ENCODE peak calls at places on chromosomes 4 and X, in five cellular contexts. V, X, U, P and Q are unnamed samples.

GRCh38 chr4:169791527-169792156 is 33.9 kb upstream of the HPF1 start:
- DNase-seq in V (no peak), X (no peak), P (peak; percentile 86), U (peak; percentile 22), Q (peak; percentile 60)

GRCh38 chr4:5212255-5213032 is 161.2 kb downstream of the STK32B start:
- DNase-seq in X (no peak), P (no peak), U (no peak), V (no peak), Q (no peak)

GRCh38 chr4:122045533-122045932 is 93.7 kb upstream of the TRPC3 start:
- DNase-seq in P (peak; percentile 92), X (no peak), V (peak; percentile 89), U (no peak), Q (no peak)

GRCh38 chr4:6019316-6020263 is 1.4 kb upstream of the C4orf50 start:
- DNase-seq in X (no peak), V (peak; percentile 2), P (peak; percentile 74), U (peak; percentile 24), Q (peak; percentile 49)

GRCh38 chr4:55444822-55445221 is 49.1 kb downstream of the TMEM165 start:
- DNase-seq in X (no peak), V (no peak), P (peak; percentile 62), U (no peak), Q (no peak)

GRCh38 chr4:85681194-85681803 is 206.3 kb downstream of the ARHGAP24 start:
- DNase-seq in X (no peak), P (peak; percentile 92), V (peak; percentile 34), U (no peak), Q (peak; percentile 1)

GRCh38 chr4:88333741-88334405 is 44.8 kb upstream of the HERC6 start:
- DNase-seq in U (peak; percentile 47), V (no peak), P (peak; percentile 71), X (no peak), Q (no peak)

GRCh38 chrX:70279081-70279480 is 2.9 kb upstream of the RAB41 start:
- DNase-seq in U (no peak), X (no peak), P (no peak), V (no peak), Q (no peak)

GRCh38 chr4:168879178-168879577 is 130.9 kb downstream of the CBR4 start:
- DNase-seq in V (no peak), P (no peak), U (no peak), X (no peak), Q (no peak)

GRCh38 chr4:25938251-25939186 is 24.5 kb downstream of the SMIM20 start:
- DNase-seq in V (no peak), X (no peak), U (no peak), P (peak; percentile 94), Q (no peak)

GRCh38 chr4:85762204-85762884 is 287.4 kb downstream of the ARHGAP24 start:
- DNase-seq in X (no peak), V (peak; percentile 65), P (peak; percentile 96), U (no peak), Q (no peak)

GRCh38 chr4:87559090-87559837 is 30.1 kb upstream of the SPARCL1 start:
- DNase-seq in X (peak; percentile 36), P (no peak), U (no peak), V (no peak), Q (no peak)

GRCh38 chr4:85672959-85673358 is 198.0 kb downstream of the ARHGAP24 start:
- DNase-seq in X (no peak), V (no peak), U (no peak), P (no peak), Q (no peak)

GRCh38 chrX:129650183-129650689 is 4.5 kb downstream of the APLN start:
- DNase-seq in V (no peak), X (no peak), U (no peak), P (no peak), Q (no peak)

GRCh38 chr4:31045724-31046318 is 325.7 kb downstream of the PCDH7 start:
- DNase-seq in P (peak; percentile 1), V (no peak), X (no peak), U (no peak), Q (no peak)

GRCh38 chrX:114584983-114585842 is 1.3 kb downstream of the HTR2C start:
- DNase-seq in V (no peak), X (no peak), U (no peak), P (no peak), Q (no peak)

GRCh38 chrX:110741213-110741796 is 54.3 kb downstream of the CHRDL1 start:
- DNase-seq in P (peak; percentile 85), U (no peak), V (no peak), X (no peak), Q (no peak)

GRCh38 chrX:13747836-13748235 is 13.3 kb downstream of the OFD1 start:
- DNase-seq in P (peak; percentile 70), V (peak; percentile 29), U (no peak), X (peak; percentile 26), Q (no peak)

GRCh38 chrX:118211891-118212816 is 95.5 kb upstream of the KLHL13 start:
- DNase-seq in X (no peak), U (no peak), V (no peak), P (no peak), Q (no peak)

GRCh38 chr4:61583696-61584095 is 383.6 kb downstream of the ADGRL3 start:
- DNase-seq in U (no peak), P (no peak), X (no peak), V (peak; percentile 3), Q (no peak)

GRCh38 chrX:13418126-13419091 is 98.6 kb upstream of the ATXN3L start:
- DNase-seq in U (no peak), X (no peak), V (no peak), P (peak; percentile 50), Q (no peak)

GRCh38 chr4:71380721-71381120 is 41.9 kb downstream of the SLC4A4 start:
- DNase-seq in V (peak; percentile 13), P (peak; percentile 69), U (no peak), X (no peak), Q (no peak)

GRCh38 chr4:77418333-77418732 is 187.3 kb upstream of the CXCL13 start:
- DNase-seq in V (no peak), X (no peak), U (no peak), P (peak; percentile 3), Q (no peak)

GRCh38 chr4:87839309-87839946 is 6.7 kb downstream of the MEPE start:
- DNase-seq in U (no peak), P (peak; percentile 71), V (peak; percentile 11), X (no peak), Q (no peak)

GRCh38 chr4:27620886-27621285 is 760.2 kb downstream of the STIM2 start:
- DNase-seq in P (no peak), V (no peak), U (no peak), X (no peak), Q (no peak)

GRCh38 chr4:76198411-76199237 is 15.0 kb downstream of the SCARB2 start:
- DNase-seq in P (peak; percentile 87), X (peak; percentile 3), U (peak; percentile 69), V (peak; percentile 72), Q (peak; percentile 41)

DNA sequence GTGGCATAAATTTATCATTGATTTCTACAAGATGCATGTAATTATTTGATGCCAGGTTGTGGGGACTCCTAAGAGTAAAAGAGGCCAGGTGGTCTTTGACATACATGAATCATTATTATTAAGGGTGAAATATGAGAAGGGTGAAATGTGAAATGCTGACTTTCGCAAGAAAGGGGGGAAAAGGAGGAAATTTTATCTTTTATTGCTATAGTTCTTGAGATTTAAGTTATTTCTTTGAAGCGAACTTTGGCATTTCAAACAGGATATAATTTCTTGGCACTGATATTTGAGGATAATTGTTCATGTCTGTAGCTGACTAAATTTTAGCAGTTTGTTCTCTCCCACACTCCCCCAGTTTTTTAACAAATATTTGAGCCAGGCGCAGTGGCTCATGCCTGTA is 80.1 kb downstream of the TMEM131L start:
- DNase-seq in X (no peak), V (no peak), P (no peak), U (no peak), Q (no peak)
- H3K27ac ChIP-seq in X (no peak overlapping the region), V (no peak overlapping the region), P (no peak overlapping the region), U (peak overlapping the region; percentile 0), Q (no peak overlapping the region)

DNA sequence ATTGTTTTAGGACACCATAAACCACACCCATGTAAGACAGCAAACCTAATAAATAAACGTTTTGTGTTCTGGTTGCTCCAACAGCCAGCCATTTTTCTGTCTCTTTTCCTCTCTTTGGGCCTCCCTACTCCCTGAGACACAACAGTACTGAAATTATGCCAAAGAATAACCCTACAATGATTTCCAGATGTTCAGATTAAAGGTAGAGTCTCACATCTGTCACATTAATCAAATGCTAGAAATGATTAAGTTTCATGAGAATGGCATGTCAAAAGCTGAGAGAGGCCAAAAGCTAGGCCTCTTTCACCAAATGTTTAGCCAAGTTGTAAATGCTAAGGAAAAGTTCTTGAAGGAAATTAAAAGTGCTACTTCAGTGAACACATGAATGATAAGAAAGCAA is 181.9 kb upstream of the NUDT6 start:
- DNase-seq in X (no peak), U (no peak), V (no peak), P (peak; percentile 21), Q (no peak)
- H3K27ac ChIP-seq in X (no peak overlapping the region), U (no peak overlapping the region), V (no peak overlapping the region), P (no peak overlapping the region), Q (no peak overlapping the region)

DNA sequence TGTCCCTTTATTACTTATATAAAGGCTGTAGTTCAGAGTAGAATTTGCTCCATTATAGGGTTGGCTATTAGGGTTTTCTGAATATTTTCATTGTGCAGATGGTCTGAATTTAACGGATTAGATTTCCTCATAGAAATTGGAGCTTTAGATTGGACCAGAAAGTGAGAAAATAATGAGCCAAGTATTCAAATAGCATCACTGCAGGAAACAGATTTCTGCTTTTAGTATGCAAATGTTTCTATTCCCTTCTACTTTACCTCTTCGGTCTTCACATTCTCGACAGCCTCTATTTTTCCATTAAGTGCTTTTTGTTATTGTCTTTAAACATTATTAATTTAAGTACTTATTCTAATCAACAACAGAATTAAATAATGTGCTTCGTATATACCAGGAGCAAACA is 55.4 kb downstream of the TRIM2 start:
- DNase-seq in X (no peak), U (no peak), P (no peak), V (no peak), Q (no peak)
- H3K27ac ChIP-seq in X (no peak overlapping the region), U (peak overlapping the region; percentile 32), P (peak overlapping the region; percentile 26), V (no peak overlapping the region), Q (peak overlapping the region; percentile 72)

GRCh38 chr4:139078926-139079325 is 63.3 kb downstream of the NOCT start:
- DNase-seq in X (no peak), P (no peak), V (no peak), U (no peak), Q (no peak)

GRCh38 chr4:139082750-139083532 is 67.4 kb downstream of the NOCT start:
- DNase-seq in X (peak; percentile 87), P (peak; percentile 98), U (peak; percentile 94), V (peak; percentile 92), Q (peak; percentile 93)

GRCh38 chr4:139076016-139076744 is 60.6 kb downstream of the NOCT start:
- DNase-seq in U (no peak), X (no peak), V (no peak), P (no peak), Q (no peak)

GRCh38 chr4:139077567-139078355 is 62.2 kb downstream of the NOCT start:
- DNase-seq in P (no peak), U (no peak), X (no peak), V (no peak), Q (no peak)
- H3K27ac ChIP-seq in P (no peak overlapping the region), U (peak overlapping the region; percentile 24), X (no peak overlapping the region), V (no peak overlapping the region), Q (no peak overlapping the region)

DNA sequence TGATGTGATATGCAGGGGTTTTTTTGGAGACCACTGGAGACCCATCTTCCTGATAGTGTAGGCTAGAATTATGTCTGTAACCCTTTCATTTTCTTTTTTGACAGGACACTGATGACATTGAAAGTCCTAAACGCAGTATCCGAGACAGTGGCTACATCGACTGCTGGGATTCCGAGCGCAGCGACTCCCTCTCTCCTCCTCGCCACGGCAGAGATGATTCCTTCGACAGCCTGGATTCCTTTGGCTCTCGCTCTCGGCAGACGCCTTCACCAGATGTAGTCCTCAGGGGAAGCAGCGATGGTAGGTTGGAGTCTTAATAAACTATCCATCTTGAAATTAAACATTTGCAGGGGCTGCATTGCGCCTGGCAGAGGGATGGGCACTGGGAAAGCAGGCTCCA is 75.4 kb downstream of the LIMCH1 start:
- DNase-seq in P (peak; percentile 40), X (no peak), V (no peak), U (no peak), Q (no peak)
- H3K27ac ChIP-seq in P (no peak overlapping the region), X (no peak overlapping the region), V (no peak overlapping the region), U (no peak overlapping the region), Q (no peak overlapping the region)